ENCODE peak calls at places on chromosomes 7 and 10, in four cellular contexts. One of them, this sample, is unnamed.
A peak's percentile ranks its signal among the peaks of the same experiment; 100 is the strongest.

GRCh38 chr10:10967502-10967901 is 50.2 kb upstream of the CELF2 start:
- DNase-seq in lower lobe of right lung: no peak
- DNase-seq in CD8-positive, alpha-beta T cell: no peak
- DNase-seq in PC-9: no peak
- DNase-seq in this sample: no peak

GRCh38 chr7:82049442-82049841 is 279.6 kb upstream of the HGF start:
- DNase-seq in lower lobe of right lung: no peak
- DNase-seq in CD8-positive, alpha-beta T cell: no peak
- DNase-seq in PC-9: no peak
- DNase-seq in this sample: no peak

GRCh38 chr10:3766046-3766761 is 18.8 kb downstream of the KLF6 start:
- DNase-seq in lower lobe of right lung: no peak
- DNase-seq in CD8-positive, alpha-beta T cell: no peak
- DNase-seq in PC-9: no peak
- DNase-seq in this sample: no peak

GRCh38 chr10:69498711-69499471 is 47.6 kb downstream of the TSPAN15 start:
- DNase-seq in lower lobe of right lung: peak; percentile 20
- DNase-seq in CD8-positive, alpha-beta T cell: no peak
- DNase-seq in PC-9: no peak
- DNase-seq in this sample: no peak

GRCh38 chr7:94087664-94088352 is 83.7 kb upstream of the BET1 start:
- DNase-seq in lower lobe of right lung: no peak
- DNase-seq in CD8-positive, alpha-beta T cell: peak; percentile 15
- DNase-seq in PC-9: peak; percentile 62
- DNase-seq in this sample: peak; percentile 40

GRCh38 chr10:94546058-94546595 is 539 bp downstream of the HELLS start:
- DNase-seq in lower lobe of right lung: no peak
- DNase-seq in CD8-positive, alpha-beta T cell: no peak
- DNase-seq in PC-9: no peak
- DNase-seq in this sample: no peak

GRCh38 chr7:102215706-102216105 is 71.0 kb upstream of the SH2B2 start:
- DNase-seq in lower lobe of right lung: no peak
- DNase-seq in CD8-positive, alpha-beta T cell: no peak
- DNase-seq in PC-9: no peak
- DNase-seq in this sample: no peak

GRCh38 chr10:30502266-30503058 is 68.5 kb downstream of the MAP3K8 start:
- DNase-seq in lower lobe of right lung: no peak
- DNase-seq in CD8-positive, alpha-beta T cell: peak; percentile 36
- DNase-seq in PC-9: peak; percentile 54
- DNase-seq in this sample: peak; percentile 64

GRCh38 chr10:21675157-21675796 is 141.2 kb downstream of the MLLT10 start:
- DNase-seq in lower lobe of right lung: no peak
- DNase-seq in CD8-positive, alpha-beta T cell: no peak
- DNase-seq in PC-9: no peak
- DNase-seq in this sample: no peak

GRCh38 chr10:123284022-123284421 is 129.8 kb downstream of the BUB3 start:
- DNase-seq in lower lobe of right lung: no peak
- DNase-seq in CD8-positive, alpha-beta T cell: no peak
- DNase-seq in PC-9: no peak
- DNase-seq in this sample: no peak

GRCh38 chr10:132460071-132460470 is 63.1 kb downstream of the PWWP2B start:
- DNase-seq in lower lobe of right lung: peak; percentile 32
- DNase-seq in CD8-positive, alpha-beta T cell: no peak
- DNase-seq in PC-9: no peak
- DNase-seq in this sample: no peak

GRCh38 chr7:69451715-69452114 is 146.6 kb upstream of the AUTS2 start:
- DNase-seq in lower lobe of right lung: no peak
- DNase-seq in CD8-positive, alpha-beta T cell: no peak
- DNase-seq in PC-9: no peak
- DNase-seq in this sample: no peak

GRCh38 chr10:34539533-34540315 is 275.4 kb downstream of the PARD3 start:
- DNase-seq in lower lobe of right lung: no peak
- DNase-seq in CD8-positive, alpha-beta T cell: no peak
- DNase-seq in PC-9: no peak
- DNase-seq in this sample: peak; percentile 34

GRCh38 chr10:73413108-73413527 is 740 bp downstream of the ANXA7 start:
- DNase-seq in lower lobe of right lung: no peak
- DNase-seq in CD8-positive, alpha-beta T cell: peak; percentile 19
- DNase-seq in PC-9: peak; percentile 76
- DNase-seq in this sample: no peak

GRCh38 chr7:30799206-30799975 is 28.2 kb downstream of the MINDY4 start:
- DNase-seq in lower lobe of right lung: no peak
- DNase-seq in CD8-positive, alpha-beta T cell: no peak
- DNase-seq in PC-9: peak; percentile 85
- DNase-seq in this sample: peak; percentile 68

GRCh38 chr10:77030915-77031425 is 606.6 kb downstream of the KCNMA1 start:
- DNase-seq in lower lobe of right lung: no peak
- DNase-seq in CD8-positive, alpha-beta T cell: no peak
- DNase-seq in PC-9: no peak
- DNase-seq in this sample: no peak

GRCh38 chr7:141276031-141276430 is 202.2 kb downstream of the TMEM178B start:
- DNase-seq in lower lobe of right lung: no peak
- DNase-seq in CD8-positive, alpha-beta T cell: no peak
- DNase-seq in PC-9: no peak
- DNase-seq in this sample: no peak

GRCh38 chr7:134890246-134891240 is 95.8 kb upstream of the AGBL3 start:
- DNase-seq in lower lobe of right lung: no peak
- DNase-seq in CD8-positive, alpha-beta T cell: no peak
- DNase-seq in PC-9: no peak
- DNase-seq in this sample: no peak

GRCh38 chr10:51300617-51301350 is 226.5 kb downstream of the PRKG1 start:
- DNase-seq in lower lobe of right lung: no peak
- DNase-seq in CD8-positive, alpha-beta T cell: no peak
- DNase-seq in PC-9: no peak
- DNase-seq in this sample: no peak

GRCh38 chr7:7051221-7051877 is 131.0 kb upstream of the C1GALT1 start:
- DNase-seq in lower lobe of right lung: no peak
- DNase-seq in CD8-positive, alpha-beta T cell: no peak
- DNase-seq in PC-9: no peak
- DNase-seq in this sample: peak; percentile 23

GRCh38 chr10:131915990-131916766 is 15.4 kb downstream of the PPP2R2D start:
- DNase-seq in lower lobe of right lung: no peak
- DNase-seq in CD8-positive, alpha-beta T cell: no peak
- DNase-seq in PC-9: no peak
- DNase-seq in this sample: no peak

DNA sequence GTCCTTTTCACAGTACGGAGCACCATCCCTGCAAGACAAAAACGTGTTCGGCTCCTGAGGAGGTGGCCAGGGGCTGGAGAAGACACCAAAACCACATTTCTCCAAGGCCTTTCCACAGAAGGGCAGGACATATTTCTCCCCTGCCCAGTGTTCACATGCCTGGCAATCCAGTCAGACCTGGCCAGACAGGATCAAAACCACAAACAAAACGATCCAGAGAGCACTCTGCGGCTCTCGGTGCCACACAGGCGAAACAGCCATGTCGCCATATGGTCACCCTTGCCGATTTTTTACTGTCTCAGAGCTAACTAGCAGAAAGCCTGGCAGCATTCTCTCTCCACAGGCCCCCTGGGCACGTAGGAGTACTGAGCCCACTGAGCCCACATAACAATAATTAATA is 113.0 kb downstream of the ABLIM1 start:
- DNase-seq in lower lobe of right lung: no peak
- DNase-seq in CD8-positive, alpha-beta T cell: no peak
- DNase-seq in PC-9: peak; percentile 56
- DNase-seq in this sample: no peak
- H3K4me3 ChIP-seq in lower lobe of right lung: no peak overlapping the region
- H3K4me3 ChIP-seq in CD8-positive, alpha-beta T cell: no peak overlapping the region
- H3K4me3 ChIP-seq in PC-9: no peak overlapping the region
- H3K4me3 ChIP-seq in this sample: no peak overlapping the region

GRCh38 chr7:38881015-38881414 is 28.0 kb downstream of the VPS41 start:
- DNase-seq in lower lobe of right lung: no peak
- DNase-seq in CD8-positive, alpha-beta T cell: no peak
- DNase-seq in PC-9: no peak
- DNase-seq in this sample: no peak
- TF ChIP-seq CTCF in lower lobe of right lung: no peak
- TF ChIP-seq CTCF in CD8-positive, alpha-beta T cell: no peak
- TF ChIP-seq CTCF in PC-9: no peak
- TF ChIP-seq CTCF in this sample: no peak

GRCh38 chr10:5070648-5071410 is 23.4 kb upstream of the AKR1C3 start:
- DNase-seq in lower lobe of right lung: no peak
- DNase-seq in CD8-positive, alpha-beta T cell: no peak
- DNase-seq in PC-9: no peak
- DNase-seq in this sample: no peak
- H3K4me3 ChIP-seq in lower lobe of right lung: no peak overlapping the region
- H3K4me3 ChIP-seq in CD8-positive, alpha-beta T cell: no peak overlapping the region
- H3K4me3 ChIP-seq in PC-9: peak overlapping the region; percentile 35
- H3K4me3 ChIP-seq in this sample: no peak overlapping the region

DNA sequence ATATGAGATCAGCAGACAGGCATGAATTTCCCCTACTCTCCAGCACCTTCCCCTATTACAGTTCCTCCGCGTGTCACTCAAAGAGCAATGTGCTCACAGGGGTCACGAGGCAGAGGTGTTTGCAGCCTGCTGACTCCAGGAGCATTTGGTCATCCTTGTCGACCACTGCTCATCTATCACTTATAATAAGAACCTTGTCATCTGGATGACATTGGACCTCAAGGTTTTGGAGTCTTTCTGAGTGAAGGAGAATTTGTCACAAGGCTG is 32.9 kb upstream of the PLPP4 start:
- DNase-seq in lower lobe of right lung: no peak
- DNase-seq in CD8-positive, alpha-beta T cell: no peak
- DNase-seq in PC-9: no peak
- DNase-seq in this sample: no peak
- TF ChIP-seq CTCF in lower lobe of right lung: no peak
- TF ChIP-seq CTCF in CD8-positive, alpha-beta T cell: no peak
- TF ChIP-seq CTCF in PC-9: no peak
- TF ChIP-seq CTCF in this sample: no peak

DNA sequence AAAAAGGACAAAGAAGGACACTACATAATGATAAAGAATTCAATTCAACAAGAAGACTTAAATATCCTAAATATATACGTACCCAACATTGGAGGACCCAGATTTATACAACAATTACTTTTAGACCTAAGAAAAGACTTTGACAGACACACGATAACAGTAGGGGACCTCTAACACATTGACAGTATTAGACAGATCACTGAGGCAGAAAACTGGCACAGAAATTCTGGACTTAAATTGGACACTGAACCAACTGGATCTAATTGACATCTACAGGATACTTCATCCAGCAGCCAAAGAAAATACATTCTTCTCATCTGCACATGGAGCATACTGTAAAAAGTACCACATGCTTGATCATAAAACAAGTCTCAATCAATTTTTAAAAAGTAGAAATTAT is 103.8 kb downstream of the DGKI start:
- DNase-seq in lower lobe of right lung: no peak
- DNase-seq in CD8-positive, alpha-beta T cell: no peak
- DNase-seq in PC-9: no peak
- DNase-seq in this sample: no peak
- H3K4me3 ChIP-seq in lower lobe of right lung: no peak overlapping the region
- H3K4me3 ChIP-seq in CD8-positive, alpha-beta T cell: no peak overlapping the region
- H3K4me3 ChIP-seq in PC-9: no peak overlapping the region
- H3K4me3 ChIP-seq in this sample: no peak overlapping the region

DNA sequence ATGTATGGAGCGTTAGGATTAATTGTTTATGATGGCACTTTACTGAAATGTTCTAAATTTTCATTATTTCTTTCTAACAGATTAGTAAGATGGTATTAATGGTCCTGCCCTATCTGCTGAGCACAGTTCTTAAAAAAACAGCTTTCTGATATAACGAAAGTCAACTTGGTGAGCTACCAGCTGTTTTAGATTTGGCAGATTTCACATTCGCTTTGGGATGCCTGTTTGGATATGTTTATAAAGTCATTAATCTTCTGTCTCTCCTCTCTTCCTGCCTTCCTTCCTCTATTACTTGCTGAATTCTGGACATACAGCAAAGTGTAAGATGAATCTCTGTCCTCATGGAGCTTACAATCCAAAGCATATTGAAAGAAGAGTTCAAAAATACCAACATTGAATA is 396.8 kb upstream of the LRGUK start:
- DNase-seq in lower lobe of right lung: no peak
- DNase-seq in CD8-positive, alpha-beta T cell: no peak
- DNase-seq in PC-9: no peak
- DNase-seq in this sample: no peak
- TF ChIP-seq CTCF in lower lobe of right lung: no peak
- TF ChIP-seq CTCF in CD8-positive, alpha-beta T cell: no peak
- TF ChIP-seq CTCF in PC-9: no peak
- TF ChIP-seq CTCF in this sample: no peak

DNA sequence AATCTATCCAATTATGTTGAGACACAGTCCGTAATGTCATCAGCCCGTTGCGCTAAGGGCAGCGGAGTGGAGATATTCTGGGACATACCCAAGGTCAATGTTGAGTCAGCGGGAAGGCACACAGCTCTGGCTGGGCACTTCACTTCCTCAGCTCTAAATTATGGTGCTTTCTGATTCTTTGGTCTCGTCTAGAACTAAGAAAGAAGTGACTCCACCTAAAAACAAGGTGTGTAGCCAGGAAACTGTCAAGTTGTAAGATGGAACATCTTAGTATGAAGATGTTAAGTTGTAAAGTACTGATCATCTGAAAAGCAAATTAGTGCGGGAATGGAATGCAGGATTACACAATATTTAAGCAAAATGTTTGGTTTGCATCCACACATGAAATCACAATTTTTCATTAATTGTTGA is 43.1 kb downstream of the BAIAP2L1 start:
- DNase-seq in lower lobe of right lung: no peak
- DNase-seq in CD8-positive, alpha-beta T cell: no peak
- DNase-seq in PC-9: peak; percentile 44
- DNase-seq in this sample: no peak
- H3K4me3 ChIP-seq in lower lobe of right lung: no peak overlapping the region
- H3K4me3 ChIP-seq in CD8-positive, alpha-beta T cell: no peak overlapping the region
- H3K4me3 ChIP-seq in PC-9: no peak overlapping the region
- H3K4me3 ChIP-seq in this sample: no peak overlapping the region